ENCODE peak calls at places on chromosomes 16 and 17, in ten cellular contexts. P, Y, T, H, K, I, F, C, L and E are unnamed samples.

GRCh38 chr17:41518031-41518430 is 659 bp downstream of the KRT15 start:
- DNase-seq in P (no peak), Y (no peak), T (no peak), H (no peak), K (no peak), I (no peak), F (no peak), C (no peak), L (no peak), E (no peak)

GRCh38 chr17:3798273-3799180 is 2.5 kb downstream of the ITGAE start:
- DNase-seq in P (no peak), Y (no peak), T (no peak), H (no peak), K (no peak), I (no peak), F (no peak), C (no peak), L (no peak), E (no peak)

GRCh38 chr16:1181715-1182671 is 29.1 kb downstream of the CACNA1H start:
- DNase-seq in P (peak), Y (peak), T (peak), H (peak), K (peak), I (peak), F (no peak), C (peak), L (peak), E (no peak)

GRCh38 chr16:4494746-4495490 is 18.7 kb downstream of the HMOX2 start:
- DNase-seq in P (no peak), Y (no peak), T (no peak), H (peak), K (peak), I (peak), F (peak), C (no peak), L (no peak), E (no peak)

GRCh38 chr17:72978593-72979218 is 113.8 kb downstream of the SLC39A11 start:
- DNase-seq in P (no peak), Y (no peak), T (no peak), H (no peak), K (no peak), I (no peak), F (no peak), C (no peak), L (no peak), E (no peak)

GRCh38 chr17:73145641-73146040 is 19.2 kb upstream of the SSTR2 start:
- DNase-seq in P (no peak), Y (no peak), T (no peak), H (no peak), K (no peak), I (no peak), F (no peak), C (no peak), L (no peak), E (no peak)

GRCh38 chr17:34110315-34110714 is 144.8 kb upstream of the CCL2 start:
- DNase-seq in P (no peak), Y (peak), T (no peak), H (no peak), K (no peak), I (no peak), F (no peak), C (no peak), L (no peak), E (no peak)

GRCh38 chr17:8806206-8807069 is 7.3 kb upstream of the MFSD6L start:
- DNase-seq in P (no peak), Y (no peak), T (no peak), H (no peak), K (no peak), I (no peak), F (no peak), C (no peak), L (no peak), E (no peak)

GRCh38 chr16:86768231-86768791 is 190.0 kb downstream of the FOXL1 start:
- DNase-seq in P (no peak), Y (no peak), T (no peak), H (peak), K (no peak), I (no peak), F (no peak), C (no peak), L (peak), E (no peak)

GRCh38 chr17:33968350-33969044 is 286.6 kb upstream of the CCL2 start:
- DNase-seq in P (no peak), Y (no peak), T (no peak), H (no peak), K (no peak), I (no peak), F (no peak), C (no peak), L (no peak), E (peak)

GRCh38 chr16:51337662-51338061 is 186.6 kb upstream of the SALL1 start:
- DNase-seq in P (no peak), Y (peak), T (no peak), H (no peak), K (no peak), I (no peak), F (no peak), C (no peak), L (no peak), E (no peak)

GRCh38 chr16:85348065-85348840 is 236.0 kb upstream of the CIBAR2 start:
- DNase-seq in P (no peak), Y (no peak), T (no peak), H (no peak), K (no peak), I (no peak), F (no peak), C (no peak), L (no peak), E (no peak)

DNA sequence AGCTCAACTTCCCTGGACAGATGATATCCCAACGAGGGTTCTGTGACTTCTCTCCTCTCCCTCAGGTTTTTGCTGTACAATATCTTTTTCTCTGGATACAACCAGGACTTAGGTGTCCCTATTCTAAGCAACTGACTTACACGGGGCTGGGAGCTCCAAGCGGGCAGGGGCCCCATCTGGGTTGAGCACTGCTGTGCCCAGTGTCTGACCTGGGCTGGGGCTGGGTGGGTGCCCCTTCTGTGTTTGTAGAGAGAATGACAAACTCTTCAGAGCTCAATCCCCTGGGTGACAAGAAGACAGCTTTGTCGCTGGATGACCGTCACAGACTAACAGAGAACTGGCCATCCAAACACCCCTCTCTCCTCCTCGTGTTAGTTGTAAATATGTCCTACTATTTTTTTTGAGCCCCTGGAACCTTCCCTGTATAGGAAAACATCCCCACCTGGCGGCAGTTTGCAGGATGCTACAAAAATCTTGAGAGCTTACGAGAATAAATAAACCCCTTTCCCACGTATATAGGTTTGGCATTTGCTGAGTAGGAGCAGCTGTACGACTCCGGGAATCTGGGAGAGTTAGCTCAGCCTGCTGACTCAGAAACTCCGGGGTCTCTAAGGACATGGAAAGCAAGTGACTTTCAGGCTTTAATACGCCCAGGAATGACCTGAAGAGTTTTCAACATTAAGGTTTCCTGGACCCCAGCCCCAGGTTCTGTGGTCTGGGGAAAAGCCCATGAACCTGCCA is 23.7 kb upstream of the RCVRN start:
- DNase-seq in P (no peak), Y (peak), T (no peak), H (peak), K (peak), I (peak), F (peak), C (peak), L (peak), E (peak)
- TF ChIP-seq CTCF in P (no peak), Y (peak), T (peak), H (peak), K (peak), I (peak), F (peak), C (peak), L (peak), E (peak)

DNA sequence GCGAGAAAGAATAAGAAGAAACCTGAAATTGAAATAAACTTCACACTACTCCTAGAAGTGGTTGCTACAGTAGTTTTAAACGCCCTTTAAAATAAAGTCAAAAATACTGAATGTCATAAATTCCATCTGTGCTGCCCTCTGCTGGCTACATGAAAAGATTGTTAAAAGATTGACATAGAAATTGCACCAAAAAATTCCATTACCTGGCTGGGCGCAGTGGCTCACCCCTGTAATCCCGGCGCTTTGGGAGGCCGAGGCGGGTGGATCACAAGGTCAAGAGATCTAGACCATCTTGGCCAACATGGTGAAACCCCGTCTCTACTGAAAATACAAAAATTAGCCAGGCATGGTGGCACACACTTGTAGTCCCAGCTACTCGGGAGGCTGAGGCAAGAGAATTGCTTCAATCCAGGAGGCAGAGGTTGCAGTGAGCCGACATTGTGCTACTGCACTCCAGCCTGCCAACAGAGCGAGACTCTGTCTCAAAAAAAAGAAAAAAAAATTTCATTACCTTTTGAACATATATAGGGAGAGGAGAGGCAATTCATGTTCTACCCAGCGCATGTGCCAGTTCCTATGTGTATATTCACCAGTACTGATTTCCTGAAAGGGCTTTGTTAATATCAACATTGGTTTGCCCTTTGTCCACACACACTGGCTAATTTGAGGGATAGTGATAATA is 36.5 kb downstream of the CYTH1 start:
- DNase-seq in P (no peak), Y (peak), T (peak), H (peak), K (no peak), I (peak), F (peak), C (no peak), L (peak), E (peak)
- TF ChIP-seq CTCF in P (peak), Y (peak), T (peak), H (peak), K (peak), I (peak), F (peak), C (peak), L (peak), E (peak)

GRCh38 chr17:32588135-32588534 is 101.3 kb downstream of the CDK5R1 start:
- DNase-seq in P (no peak), Y (no peak), T (no peak), H (no peak), K (no peak), I (no peak), F (no peak), C (no peak), L (no peak), E (no peak)

GRCh38 chr17:32591428-32591827 is 104.6 kb downstream of the CDK5R1 start:
- DNase-seq in P (no peak), Y (no peak), T (no peak), H (no peak), K (no peak), I (no peak), F (no peak), C (no peak), L (no peak), E (no peak)

GRCh38 chr17:32590974-32591373 is 104.2 kb downstream of the CDK5R1 start:
- DNase-seq in P (no peak), Y (no peak), T (no peak), H (no peak), K (no peak), I (no peak), F (no peak), C (no peak), L (no peak), E (no peak)

GRCh38 chr17:32586666-32587065 is 99.9 kb downstream of the CDK5R1 start:
- DNase-seq in P (no peak), Y (no peak), T (no peak), H (peak), K (peak), I (no peak), F (peak), C (no peak), L (no peak), E (no peak)

DNA sequence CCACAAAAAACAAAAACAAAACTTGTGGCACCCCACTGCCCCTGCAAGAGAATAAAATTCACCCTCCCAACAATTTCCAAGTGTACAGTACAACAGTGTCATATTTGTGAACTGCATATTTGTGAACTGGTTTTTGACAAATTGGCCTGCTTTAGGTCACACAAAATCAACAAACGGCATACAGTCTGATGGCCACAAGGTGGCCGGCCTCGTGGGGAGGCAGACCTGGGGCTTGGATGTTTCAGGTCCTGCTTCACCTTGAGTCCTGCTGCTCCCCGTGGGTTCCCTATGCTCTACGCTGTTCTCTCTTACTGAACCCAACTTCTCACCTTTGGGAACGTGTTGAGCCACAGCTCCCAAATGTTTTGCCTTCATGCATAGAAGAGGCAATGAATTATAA is 102.2 kb downstream of the CDK5R1 start:
- DNase-seq in P (no peak), Y (peak), T (no peak), H (no peak), K (no peak), I (no peak), F (no peak), C (peak), L (no peak), E (peak)
- TF ChIP-seq CTCF in P (no peak), Y (peak), T (no peak), H (peak), K (no peak), I (no peak), F (peak), C (no peak), L (no peak), E (peak)

GRCh38 chr16:88406096-88407041 is 23.6 kb downstream of the ZNF469 start:
- DNase-seq in P (no peak), Y (peak), T (no peak), H (no peak), K (no peak), I (no peak), F (no peak), C (no peak), L (no peak), E (no peak)
- TF ChIP-seq CTCF in P (no peak), Y (peak), T (no peak), H (peak), K (no peak), I (no peak), F (no peak), C (no peak), L (peak), E (no peak)

DNA sequence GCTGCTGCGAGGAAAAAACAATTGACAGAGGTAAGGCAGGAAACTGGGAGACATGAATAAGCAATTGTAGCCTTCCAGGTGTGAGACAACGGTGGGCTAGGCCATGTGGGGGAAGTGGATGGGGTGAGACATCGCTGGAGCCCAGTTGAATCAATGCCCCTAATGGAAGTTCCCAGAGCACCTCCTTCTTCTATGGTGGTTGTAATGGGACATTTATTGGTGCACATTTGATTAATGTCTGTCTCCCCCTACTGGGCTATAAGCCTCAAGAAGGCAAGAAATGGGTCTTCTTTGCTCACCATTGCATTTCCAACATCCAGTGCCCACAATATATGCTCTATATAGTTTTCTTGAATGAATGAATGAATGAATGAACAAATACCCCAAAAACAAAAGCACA is 22.7 kb upstream of the CD300E start:
- DNase-seq in P (no peak), Y (no peak), T (no peak), H (no peak), K (no peak), I (no peak), F (no peak), C (peak), L (no peak), E (no peak)
- TF ChIP-seq CTCF in P (peak), Y (peak), T (no peak), H (no peak), K (no peak), I (no peak), F (peak), C (peak), L (no peak), E (no peak)

DNA sequence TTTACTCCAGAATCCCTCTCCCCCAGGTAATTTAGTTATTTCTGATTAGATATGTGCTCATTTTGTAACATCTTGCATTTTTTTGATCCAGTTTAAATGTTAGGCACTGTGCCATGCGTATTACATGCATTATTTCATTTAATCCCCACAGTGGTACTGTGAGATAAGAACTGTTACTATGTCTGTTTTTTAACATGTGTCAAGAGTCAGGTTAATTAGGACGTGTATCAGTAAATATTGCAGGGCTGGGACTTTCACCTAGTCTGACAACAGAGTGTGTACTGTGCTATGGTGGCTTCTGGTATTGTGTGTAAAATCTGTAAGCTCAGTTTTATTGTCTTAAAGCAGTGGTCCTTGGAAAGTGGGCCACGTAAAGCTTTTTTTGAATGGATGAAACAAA is 10.6 kb downstream of the RSPRY1 start:
- DNase-seq in P (no peak), Y (no peak), T (no peak), H (no peak), K (no peak), I (no peak), F (no peak), C (no peak), L (no peak), E (no peak)
- TF ChIP-seq CTCF in P (no peak), Y (no peak), T (no peak), H (no peak), K (no peak), I (no peak), F (no peak), C (no peak), L (no peak), E (no peak)

DNA sequence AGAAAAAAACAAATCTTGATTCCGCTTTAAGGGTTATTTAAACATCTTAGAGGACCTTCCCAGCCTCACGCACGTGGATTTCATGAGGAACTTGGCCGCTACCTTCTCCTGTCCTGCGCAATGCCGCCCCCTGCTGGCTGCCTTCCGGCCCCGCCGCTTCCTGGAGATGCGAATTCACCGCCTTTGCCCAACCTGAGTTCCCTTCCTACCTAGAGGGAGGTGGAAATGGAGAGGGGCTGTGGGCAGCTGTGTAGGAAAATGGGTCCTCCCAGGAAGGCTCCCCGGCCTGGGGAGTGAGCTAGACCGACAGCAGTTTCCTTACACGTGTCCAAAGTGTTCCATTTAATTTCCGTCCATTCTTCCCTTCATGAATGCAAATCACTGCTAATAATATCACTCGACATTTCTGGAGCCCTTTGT is 1.0 kb upstream of the ABCC12 start:
- DNase-seq in P (peak), Y (peak), T (peak), H (peak), K (peak), I (peak), F (peak), C (peak), L (peak), E (peak)
- TF ChIP-seq CTCF in P (peak), Y (peak), T (peak), H (peak), K (peak), I (peak), F (peak), C (peak), L (peak), E (peak)

DNA sequence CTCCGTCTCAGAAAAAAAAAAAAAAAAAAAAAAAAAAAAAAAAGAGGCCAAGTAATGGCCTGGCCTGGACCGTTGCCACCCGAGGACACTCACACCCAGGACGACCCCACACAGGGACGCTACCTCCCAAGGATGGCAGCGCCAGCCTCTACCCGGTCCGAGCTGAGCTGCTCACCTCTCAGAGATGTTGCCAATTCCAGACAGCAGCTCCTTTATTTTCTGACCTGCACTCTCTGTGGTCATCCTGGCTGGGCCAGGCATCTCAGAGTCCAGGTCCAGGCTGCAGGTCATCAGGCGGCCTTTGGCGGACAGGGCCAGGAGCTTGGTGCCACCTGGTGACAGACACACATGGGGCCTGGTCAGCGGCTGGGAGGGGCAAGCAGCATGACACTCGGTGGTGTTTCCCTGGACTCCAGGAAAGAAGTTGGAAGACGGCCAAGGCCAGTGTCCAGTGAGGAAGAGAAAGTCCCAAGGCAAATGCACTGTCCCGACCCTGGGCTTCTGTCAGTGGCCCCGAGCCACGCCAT is 3.1 kb downstream of the FAAP100 start:
- DNase-seq in P (no peak), Y (no peak), T (no peak), H (no peak), K (no peak), I (no peak), F (no peak), C (no peak), L (no peak), E (no peak)
- TF ChIP-seq CTCF in P (no peak), Y (no peak), T (no peak), H (no peak), K (no peak), I (no peak), F (no peak), C (no peak), L (no peak), E (no peak)